ENCODE peak calls at places on chromosomes 3 and 15, in seven cellular contexts. J, P, D, R, M, C and K are unnamed samples.

GRCh38 chr3:141895731-141896130 is 19.3 kb downstream of the ATP1B3 start:
- DNase-seq in J (no peak), P (no peak), D (no peak), R (no peak), M (no peak), C (no peak), K (no peak)

GRCh38 chr3:174208161-174208560 is 651.0 kb upstream of the NAALADL2 start:
- DNase-seq in J (no peak), P (no peak), D (no peak), R (no peak), M (no peak), C (no peak), K (no peak)

GRCh38 chr3:52216585-52217408 is 8.6 kb downstream of the TLR9 start:
- DNase-seq in J (peak; percentile 89), P (no peak), D (peak; percentile 84), R (peak; percentile 81), M (peak; percentile 92), C (no peak), K (peak; percentile 86)

GRCh38 chr3:175105066-175105465 is 245.9 kb downstream of the NAALADL2 start:
- DNase-seq in J (no peak), P (no peak), D (no peak), R (no peak), M (peak; percentile 23), C (no peak), K (no peak)

GRCh38 chr3:188348445-188349244 is 194.7 kb downstream of the LPP start:
- DNase-seq in J (peak; percentile 70), P (peak; percentile 78), D (peak; percentile 63), R (peak; percentile 58), M (peak; percentile 93), C (no peak), K (peak; percentile 97)

GRCh38 chr3:132630612-132631011 is 29.0 kb downstream of the ACAD11 start:
- DNase-seq in J (no peak), P (no peak), D (no peak), R (no peak), M (no peak), C (no peak), K (no peak)

GRCh38 chr15:92101706-92102434 is 248.4 kb downstream of the SLCO3A1 start:
- DNase-seq in J (no peak), P (no peak), D (no peak), R (no peak), M (no peak), C (no peak), K (no peak)

GRCh38 chr3:132563409-132564074 is 33.5 kb upstream of the ACKR4 start:
- DNase-seq in J (no peak), P (no peak), D (no peak), R (no peak), M (no peak), C (no peak), K (no peak)

GRCh38 chr15:67040277-67040676 is 25.1 kb upstream of the SMAD3 start:
- DNase-seq in J (no peak), P (no peak), D (no peak), R (no peak), M (no peak), C (no peak), K (no peak)

GRCh38 chr15:31474059-31474868 is 147.6 kb downstream of the KLF13 start:
- DNase-seq in J (no peak), P (no peak), D (no peak), R (no peak), M (no peak), C (peak; percentile 26), K (no peak)

GRCh38 chr3:42071720-42072582 is 19.2 kb upstream of the TRAK1 start:
- DNase-seq in J (peak; percentile 87), P (peak; percentile 59), D (no peak), R (peak; percentile 57), M (peak; percentile 68), C (peak; percentile 37), K (peak; percentile 89)

GRCh38 chr15:66651913-66652642 is 50.0 kb upstream of the SMAD6 start:
- DNase-seq in J (no peak), P (no peak), D (no peak), R (no peak), M (no peak), C (no peak), K (no peak)

GRCh38 chr3:196378442-196378841 is 40.3 kb upstream of the TM4SF19 start:
- DNase-seq in J (no peak), P (no peak), D (no peak), R (no peak), M (no peak), C (no peak), K (no peak)

GRCh38 chr3:167437428-167438139 is 36.3 kb downstream of the SERPINI2 start:
- DNase-seq in J (no peak), P (no peak), D (no peak), R (no peak), M (no peak), C (no peak), K (no peak)

GRCh38 chr3:127273196-127273595 is 14.7 kb downstream of the PRR20G start:
- DNase-seq in J (no peak), P (no peak), D (no peak), R (no peak), M (no peak), C (no peak), K (no peak)
- H3K9me3 ChIP-seq in J (peaks cover 9% of the 10 kb centered on the region), P (no peaks in the 10 kb centered on the region), D (peaks cover 6% of the 10 kb centered on the region), R (peaks cover 12% of the 10 kb centered on the region), M (no peaks in the 10 kb centered on the region), C (peaks cover 5% of the 10 kb centered on the region), K (no peaks in the 10 kb centered on the region)

GRCh38 chr15:85330941-85331588 is 49.3 kb upstream of the AKAP13 start:
- DNase-seq in J (peak; percentile 94), P (peak; percentile 92), D (peak; percentile 82), R (peak; percentile 95), M (peak; percentile 95), C (peak; percentile 92), K (peak; percentile 87)
- H3K4me3 ChIP-seq in J (no peak overlapping the region), P (no peak overlapping the region), D (peak overlapping the region; percentile 14), R (no peak overlapping the region), M (no peak overlapping the region), C (no peak overlapping the region), K (no peak overlapping the region)

GRCh38 chr15:85615930-85616329 is 178.8 kb downstream of the KLHL25 start:
- DNase-seq in J (no peak), P (peak; percentile 64), D (peak; percentile 6), R (no peak), M (peak; percentile 73), C (no peak), K (no peak)
- H3K4me1 ChIP-seq in J (peaks cover 47% of the 10 kb centered on the region), P (peaks cover 57% of the 10 kb centered on the region), D (no peaks in the 10 kb centered on the region), R (peaks cover 66% of the 10 kb centered on the region), M (peaks cover 23% of the 10 kb centered on the region), C (peaks cover 51% of the 10 kb centered on the region), K (peaks cover 3% of the 10 kb centered on the region)

GRCh38 chr3:25652921-25653320 is 11.8 kb downstream of the TOP2B start:
- DNase-seq in J (no peak), P (no peak), D (no peak), R (no peak), M (no peak), C (no peak), K (no peak)
- H3K9me3 ChIP-seq in J (peaks cover 21% of the 10 kb centered on the region), P (no peaks in the 10 kb centered on the region), D (no peaks in the 10 kb centered on the region), R (peaks cover 20% of the 10 kb centered on the region), M (no peaks in the 10 kb centered on the region), C (peaks cover 5% of the 10 kb centered on the region), K (no peaks in the 10 kb centered on the region)

GRCh38 chr15:89041507-89041906 is 46.7 kb upstream of the ABHD2 start:
- DNase-seq in J (no peak), P (no peak), D (no peak), R (no peak), M (no peak), C (no peak), K (no peak)
- H3K4me3 ChIP-seq in J (no peak overlapping the region), P (no peak overlapping the region), D (no peak overlapping the region), R (no peak overlapping the region), M (no peak overlapping the region), C (no peak overlapping the region), K (no peak overlapping the region)

GRCh38 chr3:10474439-10474723 is 31.0 kb downstream of the ATP2B2 start:
- DNase-seq in J (no peak), P (no peak), D (no peak), R (no peak), M (no peak), C (no peak), K (no peak)

GRCh38 chr3:10472877-10473440 is 32.4 kb downstream of the ATP2B2 start:
- DNase-seq in J (no peak), P (no peak), D (no peak), R (no peak), M (no peak), C (no peak), K (no peak)

GRCh38 chr3:10474847-10475246 is 30.5 kb downstream of the ATP2B2 start:
- DNase-seq in J (no peak), P (no peak), D (no peak), R (no peak), M (no peak), C (no peak), K (no peak)

GRCh38 chr3:10475983-10476382 is 29.4 kb downstream of the ATP2B2 start:
- DNase-seq in J (no peak), P (no peak), D (no peak), R (no peak), M (no peak), C (no peak), K (no peak)

GRCh38 chr3:10473581-10474438 is 31.6 kb downstream of the ATP2B2 start:
- DNase-seq in J (no peak), P (no peak), D (no peak), R (no peak), M (no peak), C (no peak), K (no peak)
- H3K4me1 ChIP-seq in J (no peaks in the 10 kb centered on the region), P (peaks cover 17% of the 10 kb centered on the region), D (no peaks in the 10 kb centered on the region), R (no peaks in the 10 kb centered on the region), M (no peaks in the 10 kb centered on the region), C (no peaks in the 10 kb centered on the region), K (no peaks in the 10 kb centered on the region)